ENCODE peak calls at places on chromosomes 4 and X, in five cellular contexts. V is cardiac muscle cell, S is mucosa of descending colon, I is aorta, G is lung. C is an unnamed sample.

GRCh38 chr4:76435689-76436176 is 704 bp downstream of the SHROOM3 start:
- DNase-seq in V (peak), S (no peak), I (no peak), G (no peak), C (no peak)

GRCh38 chr4:38166082-38166481 is 205.9 kb downstream of the PTTG2 start:
- DNase-seq in V (no peak), I (no peak), S (no peak), G (no peak), C (no peak)

GRCh38 chr4:16794816-16795445 is 103.5 kb downstream of the LDB2 start:
- DNase-seq in S (peak), V (peak), G (no peak), I (no peak), C (peak)

GRCh38 chrX:115259238-115259875 is 25.5 kb upstream of the LRCH2 start:
- DNase-seq in V (peak), G (no peak), I (no peak), S (no peak), C (no peak)

GRCh38 chr4:185811509-185812364 is at the start of gene SORBS2:
- DNase-seq in S (peak), V (peak), G (peak), I (no peak), C (peak)

GRCh38 chrX:140273921-140274320 is 230.9 kb downstream of the SOX3 start:
- DNase-seq in G (no peak), S (no peak), V (no peak), I (no peak), C (no peak)

GRCh38 chrX:115968436-115969252 is 201.9 kb upstream of the AGTR2 start:
- DNase-seq in S (peak), G (peak), V (peak), I (peak), C (peak)

GRCh38 chr4:148834804-148835598 is 392.8 kb upstream of the NR3C2 start:
- DNase-seq in G (peak), S (no peak), I (no peak), V (peak), C (no peak)

GRCh38 chrX:7109838-7110793 is 37.4 kb upstream of the STS start:
- DNase-seq in G (no peak), V (no peak), S (no peak), I (no peak), C (no peak)

GRCh38 chrX:36431819-36432218 is 512.3 kb downstream of the CFAP47 start:
- DNase-seq in G (no peak), V (peak), I (no peak), S (no peak), C (no peak)

GRCh38 chr4:99811850-99812249 is 4.8 kb upstream of the DAPP1 start:
- DNase-seq in I (no peak), G (peak), S (peak), V (peak), C (peak)

GRCh38 chr4:13537832-13538177 is 6.5 kb downstream of the NKX3-2 start:
- DNase-seq in G (no peak), I (no peak), S (no peak), V (no peak), C (no peak)

GRCh38 chr4:78864405-78865024 is 74.7 kb downstream of the PAQR3 start:
- DNase-seq in I (no peak), S (peak), V (peak), G (no peak), C (no peak)

GRCh38 chr4:20487852-20488251 is 212.4 kb upstream of the PACRGL start:
- DNase-seq in S (no peak), G (no peak), I (no peak), V (no peak), C (no peak)

GRCh38 chr4:128800305-128800704 is 9.2 kb upstream of the JADE1 start:
- DNase-seq in I (no peak), G (no peak), S (no peak), V (no peak), C (no peak)

GRCh38 chr4:78704981-78705757 is 71.0 kb upstream of the BMP2K start:
- DNase-seq in V (peak), G (no peak), S (no peak), I (no peak), C (no peak)

GRCh38 chr4:185276036-185276435 is 66.6 kb downstream of the SNX25 start:
- DNase-seq in S (no peak), I (no peak), V (peak), G (no peak), C (no peak)

GRCh38 chr4:19693949-19694597 is 557.6 kb upstream of the SLIT2 start:
- DNase-seq in S (no peak), G (no peak), I (no peak), V (peak), C (no peak)

GRCh38 chr4:173261052-173261451 is 73.1 kb downstream of the HMGB2 start:
- DNase-seq in S (peak), V (no peak), I (no peak), G (no peak), C (no peak)

GRCh38 chrX:150990910-150991309 is 7.8 kb downstream of the HMGB3 start:
- DNase-seq in S (no peak), I (no peak), V (no peak), G (no peak), C (no peak)

GRCh38 chrX:153522259-153522658 is 4.8 kb downstream of the ATP2B3 start:
- DNase-seq in S (no peak), G (no peak), I (no peak), V (no peak), C (no peak)

GRCh38 chr4:84956014-84956413 is 10.5 kb downstream of the WDFY3 start:
- DNase-seq in I (no peak), G (no peak), V (no peak), S (no peak), C (no peak)

GRCh38 chrX:20118065-20118824 is 1.5 kb upstream of the MAP7D2 start:
- DNase-seq in V (no peak), G (no peak), I (no peak), S (peak), C (peak)

GRCh38 chr4:139084425-139085093 is 69.0 kb downstream of the NOCT start:
- DNase-seq in G (no peak), I (no peak), V (no peak), S (no peak), C (no peak)
- H3K4me3 ChIP-seq in G (peak), I (peak), V (peak), S (peak), C (peak)

GRCh38 chr4:139555073-139555704 is 830 bp downstream of the SETD7 start:
- DNase-seq in V (peak), I (peak), S (peak), G (peak), C (peak)

GRCh38 chr4:139554726-139555072 is 1.3 kb downstream of the SETD7 start:
- DNase-seq in I (no peak), G (no peak), V (no peak), S (no peak), C (no peak)

GRCh38 chr4:139552908-139553307 is 3.1 kb downstream of the SETD7 start:
- DNase-seq in V (no peak), I (no peak), S (no peak), G (no peak), C (no peak)

GRCh38 chr4:139552506-139552905 is 3.5 kb downstream of the SETD7 start:
- DNase-seq in G (no peak), S (no peak), V (peak), I (no peak), C (no peak)

GRCh38 chr4:139553751-139554670 is 2.0 kb downstream of the SETD7 start:
- DNase-seq in I (no peak), G (no peak), V (no peak), S (no peak), C (no peak)
- H3K4me3 ChIP-seq in I (peak), G (no peak), V (peak), S (no peak), C (no peak)

GRCh38 chr4:109913842-109914241 is 1.2 kb downstream of the EGF start:
- DNase-seq in S (no peak), G (no peak), V (no peak), I (no peak), C (no peak)

GRCh38 chr4:109910261-109910660 is 2.4 kb upstream of the EGF start:
- DNase-seq in S (no peak), I (no peak), V (no peak), G (no peak), C (no peak)

GRCh38 chr4:109915385-109916002 is 2.8 kb downstream of the EGF start:
- DNase-seq in G (no peak), I (no peak), V (no peak), S (no peak), C (no peak)

GRCh38 chr4:109914356-109914755 is 1.7 kb downstream of the EGF start:
- DNase-seq in I (no peak), V (no peak), G (no peak), S (peak), C (peak)

DNA sequence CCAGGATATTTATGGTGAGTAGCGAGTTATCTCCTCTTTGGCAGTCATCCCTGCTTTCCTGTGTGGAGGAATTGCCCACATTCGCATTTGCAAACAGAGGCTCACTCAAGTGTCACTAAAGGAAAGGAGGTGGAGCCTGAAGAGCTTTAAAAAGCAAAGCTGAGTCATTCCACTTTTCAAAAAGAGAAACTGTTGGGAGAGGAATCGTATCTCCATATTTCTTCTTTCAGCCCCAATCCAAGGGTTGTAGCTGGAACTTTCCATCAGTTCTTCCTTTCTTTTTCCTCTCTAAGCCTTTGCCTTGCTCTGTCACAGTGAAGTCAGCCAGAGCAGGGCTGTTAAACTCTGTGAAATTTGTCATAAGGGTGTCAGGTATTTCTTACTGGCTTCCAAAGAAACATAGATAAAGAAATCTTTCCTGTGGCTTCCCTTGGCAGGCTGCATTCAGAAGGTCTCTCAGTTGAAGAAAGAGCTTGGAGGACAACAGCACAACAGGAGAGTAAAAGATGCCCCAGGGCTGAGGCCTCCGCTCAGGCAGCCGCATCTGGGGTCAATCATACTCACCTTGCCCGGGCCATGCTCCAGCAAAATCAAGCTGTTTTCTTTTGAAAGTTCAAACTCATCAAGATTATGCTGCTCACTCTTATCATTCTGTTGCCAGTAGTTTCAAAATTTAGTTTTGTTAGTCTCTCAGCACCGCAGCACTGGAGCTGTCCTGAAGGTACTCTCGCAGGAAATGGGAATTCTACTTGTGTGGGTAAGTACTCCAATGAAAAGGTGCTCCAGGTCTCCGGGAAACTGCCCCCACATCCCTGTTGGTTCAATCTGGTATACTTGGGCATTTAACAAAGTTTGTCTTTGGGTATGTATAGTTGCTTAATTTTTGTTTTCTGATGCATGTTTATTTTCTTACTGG is at the start of gene EGF:
- DNase-seq in S (peak), I (no peak), V (peak), G (no peak), C (peak)
- H3K4me3 ChIP-seq in S (no peak), I (no peak), V (no peak), G (no peak), C (no peak)

GRCh38 chr4:118904935-118905334 is 16.3 kb downstream of the SYNPO2 start:
- DNase-seq in G (no peak), S (no peak), V (peak), I (no peak), C (no peak)
- H3K4me3 ChIP-seq in G (no peak), S (no peak), V (no peak), I (no peak), C (no peak)

C was measured in colonic mucosa.